ENCODE peak calls at places on chromosomes 6 and 20, in four cellular contexts. S is ovary, C is germinal center, L is COR-L47. I is an unnamed sample.
A peak's percentile ranks its signal among the peaks of the same experiment; 100 is the strongest.

GRCh38 chr20:63697868-63698545 is 1.6 kb downstream of the TNFRSF6B start:
- DNase-seq in L (no peak), S (peak; percentile 38), C (no peak), I (no peak)

GRCh38 chr6:63523630-63524029 is 48.6 kb upstream of the LOC128125822 start:
- DNase-seq in C (no peak), L (no peak), S (no peak), I (no peak)

GRCh38 chr6:145898376-145898775 is 65.8 kb downstream of the SHPRH start:
- DNase-seq in S (no peak), C (no peak), L (no peak), I (no peak)

GRCh38 chr20:63064310-63064709 is 57.5 kb upstream of the BHLHE23 start:
- DNase-seq in L (no peak), S (no peak), C (no peak), I (no peak)

GRCh38 chr20:5855939-5856338 is 94.4 kb downstream of the TRMT6 start:
- DNase-seq in L (no peak), S (no peak), C (no peak), I (no peak)

GRCh38 chr6:148272084-148272483 is 70.6 kb upstream of the SASH1 start:
- DNase-seq in L (no peak), S (no peak), C (no peak), I (no peak)

GRCh38 chr6:11011787-11012234 is 32.3 kb downstream of the ELOVL2 start:
- DNase-seq in C (no peak), L (no peak), S (no peak), I (no peak)

GRCh38 chr6:6497976-6498375 is 90.5 kb upstream of the LY86 start:
- DNase-seq in C (no peak), L (no peak), S (no peak), I (no peak)

GRCh38 chr6:85113934-85114582 is 335.8 kb upstream of the NT5E start:
- DNase-seq in C (no peak), L (no peak), S (peak; percentile 40), I (no peak)

GRCh38 chr20:16036331-16036730 is 536.9 kb downstream of the KIF16B start:
- DNase-seq in C (no peak), L (no peak), S (no peak), I (no peak)

GRCh38 chr20:5195655-5196054 is 68.8 kb downstream of the CDS2 start:
- DNase-seq in S (no peak), C (no peak), L (no peak), I (no peak)

I was measured in naive B cell.